ENCODE peak calls at places on chromosomes 5 and 9, in five cellular contexts. X is HL-60, D is right atrium auricular region, W is sigmoid colon, I is HCT116. J is an unnamed sample. For H3K27me3, the result is how much of the 10 kb centered on the place peaks cover.

GRCh38 chr9:115106001-115106400 is 12.0 kb downstream of the TNC start:
- DNase-seq in X (no peak), D (no peak), W (no peak), I (no peak), J (no peak)

GRCh38 chr9:28774433-28775029 is 1201.2 kb upstream of the C9orf72 start:
- DNase-seq in X (no peak), D (no peak), W (no peak), I (peak), J (no peak)

GRCh38 chr9:109449036-109449798 is 48.9 kb downstream of the PTPN3 start:
- DNase-seq in X (no peak), D (no peak), W (no peak), I (no peak), J (no peak)

GRCh38 chr5:154078305-154078704 is 39.5 kb downstream of the MFAP3 start:
- DNase-seq in X (peak), D (no peak), W (no peak), I (no peak), J (no peak)

GRCh38 chr5:12777342-12777741 is 873.1 kb upstream of the CTNND2 start:
- DNase-seq in X (no peak), D (no peak), W (no peak), I (no peak), J (no peak)

GRCh38 chr5:151958111-151958510 is 33.5 kb upstream of the GLRA1 start:
- DNase-seq in X (no peak), D (no peak), W (no peak), I (no peak), J (no peak)

GRCh38 chr9:136538599-136539426 is 7.0 kb downstream of the NOTCH1 start:
- DNase-seq in X (no peak), D (no peak), W (no peak), I (no peak), J (no peak)

GRCh38 chr9:98709968-98710965 is 1.5 kb upstream of the GABBR2 start:
- DNase-seq in X (peak), D (no peak), W (no peak), I (no peak), J (no peak)

GRCh38 chr5:6676702-6677101 is 36.5 kb upstream of the TENT4A start:
- DNase-seq in X (no peak), D (no peak), W (no peak), I (no peak), J (no peak)

GRCh38 chr5:180595046-180595379 is 3.7 kb upstream of the SCGB3A1 start:
- DNase-seq in X (no peak), D (no peak), W (no peak), I (no peak), J (no peak)

GRCh38 chr5:150108711-150109605 is 22.6 kb upstream of the CSF1R start:
- DNase-seq in X (no peak), D (peak), W (no peak), I (no peak), J (no peak)

GRCh38 chr5:27191786-27192505 is 153.6 kb upstream of the CDH9 start:
- DNase-seq in X (no peak), D (no peak), W (no peak), I (no peak), J (no peak)

GRCh38 chr5:15374886-15375285 is 125.1 kb upstream of the FBXL7 start:
- DNase-seq in X (no peak), D (no peak), W (no peak), I (no peak), J (no peak)

GRCh38 chr5:169280286-169280685 is 20.7 kb downstream of the SLIT3 start:
- DNase-seq in X (no peak), D (no peak), W (no peak), I (no peak), J (no peak)

GRCh38 chr9:2524601-2525000 is 97.0 kb upstream of the VLDLR start:
- DNase-seq in X (no peak), D (no peak), W (no peak), I (no peak), J (no peak)

GRCh38 chr9:108889649-108890067 is 27.6 kb downstream of the ACTL7A start:
- DNase-seq in X (no peak), D (no peak), W (no peak), I (peak), J (no peak)

GRCh38 chr9:76441551-76442322 is 17.2 kb upstream of the GCNT1 start:
- DNase-seq in X (no peak), D (no peak), W (no peak), I (no peak), J (no peak)

GRCh38 chr5:139636975-139637408 is 11.2 kb upstream of the CXXC5 start:
- DNase-seq in X (no peak), D (no peak), W (no peak), I (no peak), J (no peak)

GRCh38 chr5:36614657-36615308 is 8.4 kb downstream of the SLC1A3 start:
- DNase-seq in X (no peak), D (no peak), W (no peak), I (no peak), J (no peak)

GRCh38 chr5:120803282-120803681 is 339.2 kb downstream of the PRR16 start:
- DNase-seq in X (no peak), D (no peak), W (no peak), I (peak), J (no peak)

GRCh38 chr9:136484153-136485048 is 1.6 kb upstream of the SEC16A start:
- DNase-seq in X (no peak), D (no peak), W (peak), I (no peak), J (no peak)

GRCh38 chr9:87844471-87844870 is 38.2 kb upstream of the SPATA31E1 start:
- DNase-seq in X (no peak), D (no peak), W (no peak), I (no peak), J (no peak)

GRCh38 chr9:316382-316965 is 101.8 kb downstream of the DOCK8 start:
- DNase-seq in X (no peak), D (no peak), W (no peak), I (no peak), J (no peak)

GRCh38 chr9:28758346-28758745 is 1185.1 kb upstream of the C9orf72 start:
- DNase-seq in X (no peak), D (no peak), W (no peak), I (no peak), J (no peak)

GRCh38 chr5:135887881-135888614 is 7.6 kb downstream of the IL9 start:
- DNase-seq in X (no peak), D (no peak), W (no peak), I (no peak), J (peak)

GRCh38 chr9:78298046-78298511 is 1.2 kb downstream of the PSAT1 start:
- DNase-seq in X (no peak), D (peak), W (no peak), I (no peak), J (no peak)

GRCh38 chr5:172868436-172868923 is 34.4 kb downstream of the ERGIC1 start:
- DNase-seq in X (no peak), D (no peak), W (no peak), I (peak), J (no peak)

GRCh38 chr9:125119643-125120286 is 23.6 kb downstream of the SCAI start:
- DNase-seq in X (no peak), D (no peak), W (no peak), I (no peak), J (no peak)

GRCh38 chr5:76579166-76579765 is 43.9 kb downstream of the F2RL2 start:
- DNase-seq in X (no peak), D (no peak), W (no peak), I (no peak), J (no peak)

GRCh38 chr9:112793213-112793810 is 42.8 kb downstream of the SNX30 start:
- DNase-seq in X (peak), D (peak), W (peak), I (peak), J (peak)

GRCh38 chr5:169350759-169351240 is 49.9 kb upstream of the SLIT3 start:
- DNase-seq in X (no peak), D (peak), W (no peak), I (peak), J (no peak)

GRCh38 chr5:68545636-68546325 is 330.2 kb downstream of the PIK3R1 start:
- DNase-seq in X (no peak), D (no peak), W (no peak), I (no peak), J (no peak)

GRCh38 chr9:75106856-75107255 is 18.5 kb downstream of the OSTF1 start:
- DNase-seq in X (no peak), D (no peak), W (peak), I (no peak), J (no peak)

GRCh38 chr5:14665110-14665822 is 748 bp downstream of the OTULIN start:
- DNase-seq in X (peak), D (no peak), W (no peak), I (no peak), J (no peak)

GRCh38 chr5:108212775-108213346 is 169.0 kb downstream of the FBXL17 start:
- DNase-seq in X (no peak), D (no peak), W (no peak), I (no peak), J (peak)

GRCh38 chr9:135156525-135157510 is 69.3 kb downstream of the OLFM1 start:
- DNase-seq in X (peak), D (no peak), W (no peak), I (peak), J (peak)

GRCh38 chr5:170681013-170681433 is 102.5 kb upstream of the GABRP start:
- DNase-seq in X (peak), D (no peak), W (no peak), I (no peak), J (peak)

GRCh38 chr5:151612689-151613427 is 21.7 kb upstream of the FAT2 start:
- DNase-seq in X (no peak), D (no peak), W (no peak), I (peak), J (no peak)

GRCh38 chr9:35035851-35036701 is 36.3 kb downstream of the VCP start:
- DNase-seq in X (no peak), D (peak), W (peak), I (no peak), J (no peak)

GRCh38 chr9:121283856-121284732 is 16.1 kb downstream of the GSN start:
- DNase-seq in X (no peak), D (no peak), W (no peak), I (no peak), J (no peak)
- H3K27me3 ChIP-seq in X (under half), D (under half), W (under half), I (under half), J (half or more)

GRCh38 chr5:129122560-129122959 is 28.0 kb downstream of the ISOC1 start:
- DNase-seq in X (no peak), D (no peak), W (no peak), I (no peak), J (no peak)

GRCh38 chr5:129120158-129120581 is 25.6 kb downstream of the ISOC1 start:
- DNase-seq in X (no peak), D (no peak), W (no peak), I (no peak), J (no peak)

GRCh38 chr5:129125819-129126218 is 31.3 kb downstream of the ISOC1 start:
- DNase-seq in X (no peak), D (no peak), W (no peak), I (no peak), J (no peak)
- H3K27me3 ChIP-seq in X (under half), D (under half), W (under half), I (under half), J (under half)

DNA sequence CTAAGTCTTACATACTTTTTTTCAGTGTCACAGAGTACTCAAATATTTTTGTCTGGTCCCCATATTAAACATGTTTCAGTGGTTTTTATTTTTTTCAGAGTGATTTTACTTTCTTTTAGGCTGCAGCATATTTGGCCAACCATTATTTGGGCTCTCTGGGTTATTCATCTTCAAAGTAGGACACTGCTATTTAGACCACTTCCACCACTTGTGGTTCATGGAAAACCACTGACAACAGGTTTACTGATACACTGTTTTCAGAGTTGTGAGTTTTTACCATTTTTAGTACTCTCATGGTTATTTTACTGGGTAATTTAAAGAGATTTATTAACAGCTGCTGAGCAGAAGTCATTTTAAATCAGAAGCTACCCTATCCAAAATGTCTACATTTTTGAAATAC is 437.6 kb downstream of the KIAA0825 start:
- DNase-seq in X (no peak), D (no peak), W (no peak), I (no peak), J (no peak)
- H3K27me3 ChIP-seq in X (under half), D (under half), W (under half), I (under half), J (under half)

GRCh38 chr9:93954436-93955355 is at the start of gene BARX1:
- DNase-seq in X (no peak), D (no peak), W (peak), I (no peak), J (no peak)

GRCh38 chr9:93952784-93953491 is 2.2 kb downstream of the BARX1 start:
- DNase-seq in X (peak), D (no peak), W (peak), I (no peak), J (no peak)

GRCh38 chr9:93953492-93954435 is 1.4 kb downstream of the BARX1 start:
- DNase-seq in X (no peak), D (no peak), W (peak), I (no peak), J (no peak)

GRCh38 chr9:93956183-93956784 is 1.1 kb upstream of the BARX1 start:
- DNase-seq in X (no peak), D (no peak), W (no peak), I (no peak), J (no peak)

GRCh38 chr9:93955356-93956182 is 414 bp upstream of the BARX1 start:
- DNase-seq in X (peak), D (no peak), W (no peak), I (no peak), J (no peak)
- H3K27me3 ChIP-seq in X (half or more), D (half or more), W (half or more), I (under half), J (half or more)

DNA sequence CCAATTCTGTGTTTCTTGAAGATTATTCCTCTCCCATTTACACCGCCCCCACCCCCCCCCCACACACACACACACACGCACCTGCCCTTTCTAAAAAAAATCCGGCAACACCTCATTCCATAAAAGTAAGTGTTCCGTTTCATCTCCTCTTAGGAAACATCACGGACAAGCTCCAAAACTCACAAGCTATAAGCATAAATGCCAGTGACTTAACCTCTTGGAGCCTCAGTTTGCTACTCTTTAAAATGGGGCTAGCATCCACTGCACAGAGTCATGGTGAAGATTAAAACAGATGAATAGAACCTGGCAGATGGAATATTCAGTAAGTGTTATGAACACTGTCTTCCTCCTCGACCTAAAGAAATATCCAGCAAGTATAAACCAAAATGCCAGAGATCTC is 70.5 kb downstream of the PCDH1 start:
- DNase-seq in X (no peak), D (no peak), W (no peak), I (no peak), J (no peak)
- H3K27me3 ChIP-seq in X (under half), D (under half), W (under half), I (under half), J (under half)

GRCh38 chr5:38164776-38165399 is 93.5 kb upstream of the EGFLAM start:
- DNase-seq in X (no peak), D (no peak), W (no peak), I (no peak), J (no peak)
- H3K27me3 ChIP-seq in X (under half), D (under half), W (under half), I (under half), J (under half)

DNA sequence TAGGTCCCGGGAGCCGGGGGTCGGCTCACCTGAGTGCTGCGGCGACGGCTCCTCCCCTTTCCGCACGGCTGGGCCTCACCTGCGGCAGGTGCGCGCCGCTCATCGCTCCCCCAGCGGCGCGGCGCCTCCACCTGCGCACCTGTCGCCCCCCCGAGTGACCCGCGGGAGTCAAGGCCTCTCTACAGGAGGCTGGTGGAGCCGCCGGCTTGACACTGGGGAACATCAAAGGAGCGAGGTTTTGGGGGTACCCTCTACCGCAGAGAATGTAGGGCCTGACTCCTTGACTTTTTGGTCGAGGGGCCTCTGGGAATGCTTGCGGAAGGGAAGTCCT is 483 bp upstream of the IER5L start:
- DNase-seq in X (no peak), D (no peak), W (no peak), I (no peak), J (no peak)
- H3K27me3 ChIP-seq in X (under half), D (under half), W (under half), I (under half), J (under half)

GRCh38 chr5:88683506-88684135 is 199.4 kb downstream of the MEF2C start:
- DNase-seq in X (no peak), D (no peak), W (no peak), I (no peak), J (no peak)
- H3K27me3 ChIP-seq in X (under half), D (half or more), W (half or more), I (under half), J (half or more)

GRCh38 chr5:2300421-2300820 is 417.7 kb upstream of the IRX4 start:
- DNase-seq in X (no peak), D (no peak), W (peak), I (no peak), J (no peak)

GRCh38 chr5:2300861-2301610 is 418.3 kb upstream of the IRX4 start:
- DNase-seq in X (no peak), D (no peak), W (no peak), I (no peak), J (no peak)

GRCh38 chr5:2306711-2307110 is 424.0 kb upstream of the IRX4 start:
- DNase-seq in X (no peak), D (no peak), W (no peak), I (no peak), J (no peak)

GRCh38 chr5:2302169-2302568 is 419.4 kb upstream of the IRX4 start:
- DNase-seq in X (no peak), D (no peak), W (no peak), I (no peak), J (no peak)

DNA sequence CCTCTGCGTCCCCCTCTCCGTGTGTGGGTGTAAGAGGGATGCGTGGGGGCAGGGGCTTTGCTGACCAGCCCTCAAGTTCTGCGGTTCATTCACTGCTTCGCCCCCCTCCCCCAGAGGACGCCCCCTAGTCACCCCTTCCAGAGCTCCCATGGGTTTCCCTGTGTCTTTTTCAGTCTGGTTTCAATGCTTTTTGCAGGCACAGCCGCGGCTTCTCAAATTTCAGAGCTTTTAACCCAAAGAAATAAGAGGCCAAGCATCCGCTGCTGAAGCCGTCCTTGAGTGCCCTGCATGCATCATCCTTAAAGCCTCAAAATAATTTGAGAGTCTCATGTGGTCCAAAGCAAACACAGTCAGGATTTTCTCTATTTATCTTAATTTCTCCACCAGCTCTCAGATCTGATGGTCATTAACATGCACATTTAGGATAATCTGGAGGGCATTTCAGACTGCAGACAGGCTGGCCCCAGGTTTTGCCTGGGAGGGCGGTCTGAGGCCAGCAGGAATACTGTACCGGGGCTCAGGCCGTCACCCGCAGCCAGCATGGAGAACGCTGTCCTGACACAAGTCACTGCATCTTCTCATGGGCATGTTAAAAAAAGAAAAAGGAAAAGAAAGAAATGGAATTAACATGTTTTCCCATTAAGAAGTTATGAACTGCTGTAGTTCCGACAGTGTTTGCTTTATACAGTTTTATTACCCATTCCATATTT is 420.8 kb upstream of the IRX4 start:
- DNase-seq in X (no peak), D (no peak), W (no peak), I (no peak), J (no peak)
- H3K27me3 ChIP-seq in X (under half), D (under half), W (under half), I (under half), J (under half)

J was measured in iPS DF 6.9.